ENCODE peak calls at places on chromosomes 3 and 15, in seven cellular contexts. U, V, I, M, C, Q and B are unnamed samples.

GRCh38 chr3:51711352-51712019 is 4.6 kb downstream of the GRM2 start:
- DNase-seq in U (no peak), V (no peak), I (no peak), M (no peak), C (no peak), Q (no peak), B (no peak)

GRCh38 chr3:63980830-63981498 is 42.3 kb downstream of the PSMD6 start:
- DNase-seq in U (no peak), V (no peak), I (no peak), M (no peak), C (no peak), Q (no peak), B (no peak)

GRCh38 chr3:177538743-177539730 is 341.8 kb upstream of the TBL1XR1 start:
- DNase-seq in U (no peak), V (no peak), I (peak; percentile 8), M (peak; percentile 38), C (no peak), Q (no peak), B (no peak)

GRCh38 chr3:189165092-189165491 is 6.7 kb upstream of the TPRG1 start:
- DNase-seq in U (no peak), V (no peak), I (no peak), M (no peak), C (no peak), Q (no peak), B (no peak)

GRCh38 chr3:20669184-20669583 is 483.2 kb upstream of the SGO1 start:
- DNase-seq in U (no peak), V (no peak), I (no peak), M (peak; percentile 54), C (peak; percentile 30), Q (no peak), B (no peak)

GRCh38 chr3:136955813-136956212 is 2.0 kb upstream of the IL20RB start:
- DNase-seq in U (peak; percentile 84), V (no peak), I (peak; percentile 96), M (peak; percentile 79), C (no peak), Q (no peak), B (no peak)

GRCh38 chr3:139694542-139694941 is 16.8 kb upstream of the NMNAT3 start:
- DNase-seq in U (no peak), V (no peak), I (no peak), M (no peak), C (no peak), Q (no peak), B (no peak)

GRCh38 chr3:64889991-64890390 is 202.2 kb upstream of the ADAMTS9 start:
- DNase-seq in U (peak; percentile 69), V (no peak), I (peak; percentile 75), M (peak; percentile 72), C (peak; percentile 62), Q (no peak), B (no peak)

GRCh38 chr3:146739203-146739671 is 134.1 kb upstream of the PLSCR5 start:
- DNase-seq in U (no peak), V (peak; percentile 8), I (no peak), M (no peak), C (no peak), Q (no peak), B (no peak)

GRCh38 chr3:155890671-155891190 is 20.3 kb downstream of the GMPS start:
- DNase-seq in U (no peak), V (no peak), I (peak; percentile 53), M (peak; percentile 74), C (no peak), Q (no peak), B (no peak)

GRCh38 chr15:73632670-73633058 is 525 bp downstream of the NPTN start:
- DNase-seq in U (no peak), V (no peak), I (no peak), M (no peak), C (no peak), Q (peak; percentile 19), B (no peak)

GRCh38 chr3:27976933-27977332 is 254.8 kb upstream of the EOMES start:
- DNase-seq in U (no peak), V (no peak), I (peak; percentile 10), M (peak; percentile 55), C (no peak), Q (no peak), B (no peak)

GRCh38 chr3:64349531-64349930 is 124.3 kb upstream of the PRICKLE2 start:
- DNase-seq in U (no peak), V (no peak), I (no peak), M (no peak), C (no peak), Q (no peak), B (no peak)

GRCh38 chr3:63972196-63972595 is 51.1 kb downstream of the PSMD6 start:
- DNase-seq in U (peak; percentile 87), V (no peak), I (peak; percentile 89), M (peak; percentile 62), C (no peak), Q (no peak), B (no peak)

GRCh38 chr15:85588657-85589056 is 206.1 kb downstream of the KLHL25 start:
- DNase-seq in U (peak; percentile 56), V (no peak), I (peak; percentile 65), M (peak; percentile 93), C (no peak), Q (no peak), B (no peak)

GRCh38 chr3:12279591-12280326 is 9.1 kb upstream of the PPARG start:
- DNase-seq in U (no peak), V (no peak), I (no peak), M (no peak), C (no peak), Q (no peak), B (no peak)

GRCh38 chr15:85956515-85957275 is 123.0 kb upstream of the AGBL1 start:
- DNase-seq in U (no peak), V (no peak), I (peak; percentile 8), M (no peak), C (no peak), Q (no peak), B (no peak)

GRCh38 chr15:58307313-58307961 is 124.4 kb upstream of the LIPC start:
- DNase-seq in U (no peak), V (no peak), I (peak; percentile 77), M (peak; percentile 60), C (no peak), Q (no peak), B (no peak)

GRCh38 chr3:165406425-165406824 is 210.2 kb upstream of the SLITRK3 start:
- DNase-seq in U (no peak), V (no peak), I (no peak), M (no peak), C (no peak), Q (no peak), B (no peak)

GRCh38 chr3:80338366-80338765 is 570.6 kb upstream of the ROBO1 start:
- DNase-seq in U (peak; percentile 52), V (no peak), I (no peak), M (peak; percentile 3), C (no peak), Q (no peak), B (no peak)

GRCh38 chr3:130950641-130951040 is 56.8 kb downstream of the ATP2C1 start:
- DNase-seq in U (peak; percentile 46), V (no peak), I (peak; percentile 78), M (peak; percentile 37), C (no peak), Q (no peak), B (no peak)

GRCh38 chr3:183178833-183179549 is 16.5 kb upstream of the LAMP3 start:
- DNase-seq in U (peak; percentile 28), V (peak; percentile 90), I (no peak), M (peak; percentile 48), C (peak; percentile 30), Q (peak; percentile 73), B (no peak)

GRCh38 chr15:25181290-25182097 is 226.7 kb downstream of the SNRPN start:
- DNase-seq in U (no peak), V (peak; percentile 58), I (no peak), M (no peak), C (peak; percentile 1), Q (no peak), B (peak; percentile 7)

GRCh38 chr15:51561271-51561670 is 61.3 kb downstream of the DMXL2 start:
- DNase-seq in U (no peak), V (no peak), I (no peak), M (no peak), C (no peak), Q (no peak), B (no peak)
- TF ChIP-seq CTCF in U (no peak), V (no peak), I (no peak), M (no peak), C (no peak), Q (no peak), B (no peak)

GRCh38 chr3:72187131-72187530 is 402.2 kb upstream of the PROK2 start:
- DNase-seq in U (no peak), V (no peak), I (no peak), M (peak; percentile 20), C (no peak), Q (no peak), B (no peak)
- TF ChIP-seq CTCF in U (peak; percentile 31), V (no peak), I (no peak), M (peak; percentile 23), C (no peak), Q (peak; percentile 24), B (no peak)

GRCh38 chr3:161927131-161927530 is 430.5 kb downstream of the OTOL1 start:
- DNase-seq in U (no peak), V (no peak), I (no peak), M (no peak), C (no peak), Q (no peak), B (no peak)

GRCh38 chr3:161920196-161920595 is 423.6 kb downstream of the OTOL1 start:
- DNase-seq in U (no peak), V (no peak), I (no peak), M (no peak), C (no peak), Q (no peak), B (no peak)

GRCh38 chr3:161925749-161926360 is 429.2 kb downstream of the OTOL1 start:
- DNase-seq in U (no peak), V (no peak), I (no peak), M (no peak), C (no peak), Q (no peak), B (no peak)
- TF ChIP-seq CTCF in U (no peak), V (no peak), I (peak; percentile 38), M (no peak), C (no peak), Q (peak; percentile 23), B (no peak)

GRCh38 chr3:31210068-31210650 is 315.7 kb upstream of the GADL1 start:
- DNase-seq in U (no peak), V (no peak), I (no peak), M (no peak), C (no peak), Q (no peak), B (no peak)
- TF ChIP-seq CTCF in U (peak; percentile 15), V (no peak), I (peak; percentile 11), M (peak; percentile 13), C (peak; percentile 9), Q (peak; percentile 13), B (no peak)

DNA sequence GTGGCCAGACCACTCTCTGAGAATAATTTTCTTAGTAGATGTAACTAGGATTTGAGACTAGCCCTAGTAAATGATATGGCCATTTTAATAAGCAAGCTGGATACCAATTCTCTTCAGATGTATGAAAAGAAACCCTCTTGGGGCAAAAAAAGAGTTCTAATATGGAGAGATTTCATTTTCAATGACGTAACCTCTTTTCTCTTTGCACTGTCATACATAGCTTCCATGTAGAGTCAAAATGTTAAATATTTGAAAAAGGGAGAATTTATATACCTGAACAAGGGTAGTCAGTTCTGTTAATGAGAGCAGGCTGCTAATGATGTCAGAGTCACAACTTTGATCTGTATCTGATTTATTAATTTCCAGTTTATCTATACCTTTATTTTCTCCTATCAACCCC is 120.0 kb downstream of the KBTBD8 start:
- DNase-seq in U (no peak), V (no peak), I (no peak), M (no peak), C (no peak), Q (no peak), B (no peak)
- TF ChIP-seq CTCF in U (no peak), V (no peak), I (no peak), M (no peak), C (no peak), Q (no peak), B (no peak)

GRCh38 chr3:96700322-96701315 is 113.8 kb upstream of the EPHA6 start:
- DNase-seq in U (no peak), V (no peak), I (no peak), M (no peak), C (no peak), Q (no peak), B (no peak)
- TF ChIP-seq CTCF in U (peak; percentile 56), V (no peak), I (no peak), M (no peak), C (no peak), Q (no peak), B (no peak)